ENCODE peak calls at places on chromosome 22, in four cellular contexts. E is cardiac muscle cell, A is SK-N-SH, P is fibroblast of lung. K is an unnamed sample. For H3K9me3, the result is how much of the 10 kb centered on the place peaks cover.

GRCh38 chr22:31036671-31037550 is 44.2 kb upstream of the SMTN start:
- DNase-seq in A (no peak), E (peak), P (peak), K (no peak)

GRCh38 chr22:24803064-24803542 is 2.9 kb upstream of the SGSM1 start:
- DNase-seq in A (peak), E (peak), P (peak), K (peak)

GRCh38 chr22:25402501-25403283 is 161.8 kb upstream of the GRK3 start:
- DNase-seq in E (peak), A (no peak), P (peak), K (no peak)

GRCh38 chr22:29216011-29216872 is 10.5 kb downstream of the EMID1 start:
- DNase-seq in E (no peak), P (no peak), A (peak), K (no peak)

GRCh38 chr22:23305922-23306374 is 125.6 kb downstream of the BCR start:
- DNase-seq in E (peak), A (peak), P (peak), K (no peak)

GRCh38 chr22:45235851-45236342 is 4.8 kb downstream of the KIAA0930 start:
- DNase-seq in A (no peak), P (no peak), E (no peak), K (no peak)

GRCh38 chr22:30864441-30865420 is 103.8 kb downstream of the MORC2 start:
- DNase-seq in A (peak), P (no peak), E (no peak), K (no peak)

GRCh38 chr22:24289781-24290181 is 19.1 kb downstream of the SPECC1L start:
- DNase-seq in P (peak), A (no peak), E (no peak), K (no peak)

GRCh38 chr22:21451545-21452520 is 15.4 kb upstream of the TMEM191C start:
- DNase-seq in P (no peak), A (no peak), E (no peak), K (no peak)

GRCh38 chr22:20090730-20091240 is 10.7 kb downstream of the DGCR8 start:
- DNase-seq in P (no peak), E (no peak), A (no peak), K (no peak)

GRCh38 chr22:30459206-30460052 is 12.4 kb downstream of the SEC14L3 start:
- DNase-seq in P (peak), A (no peak), E (peak), K (no peak)

GRCh38 chr22:39592104-39593060 is 21.8 kb downstream of the CACNA1I start:
- DNase-seq in E (peak), P (peak), A (peak), K (no peak)

GRCh38 chr22:22463855-22464540 is 44.5 kb downstream of the ZNF280B start:
- DNase-seq in P (peak), E (peak), A (peak), K (peak)

GRCh38 chr22:20053407-20054033 is 26.5 kb upstream of the DGCR8 start:
- DNase-seq in P (no peak), A (no peak), E (no peak), K (no peak)

GRCh38 chr22:25050566-25050965 is 98.0 kb downstream of the KIAA1671 start:
- DNase-seq in E (no peak), A (no peak), P (no peak), K (no peak)

GRCh38 chr22:22745225-22746060 is 101.0 kb downstream of the GGTLC2 start:
- DNase-seq in A (peak), E (peak), P (no peak), K (no peak)

GRCh38 chr22:25221790-25222189 is 2.4 kb downstream of the CRYBB2 start:
- DNase-seq in P (no peak), A (no peak), E (no peak), K (no peak)

GRCh38 chr22:30763815-30764686 is 69.4 kb downstream of the OSBP2 start:
- DNase-seq in E (peak), A (peak), P (peak), K (no peak)

GRCh38 chr22:45880732-45881523 is 96.0 kb downstream of the WNT7B start:
- DNase-seq in A (no peak), E (no peak), P (no peak), K (no peak)

DNA sequence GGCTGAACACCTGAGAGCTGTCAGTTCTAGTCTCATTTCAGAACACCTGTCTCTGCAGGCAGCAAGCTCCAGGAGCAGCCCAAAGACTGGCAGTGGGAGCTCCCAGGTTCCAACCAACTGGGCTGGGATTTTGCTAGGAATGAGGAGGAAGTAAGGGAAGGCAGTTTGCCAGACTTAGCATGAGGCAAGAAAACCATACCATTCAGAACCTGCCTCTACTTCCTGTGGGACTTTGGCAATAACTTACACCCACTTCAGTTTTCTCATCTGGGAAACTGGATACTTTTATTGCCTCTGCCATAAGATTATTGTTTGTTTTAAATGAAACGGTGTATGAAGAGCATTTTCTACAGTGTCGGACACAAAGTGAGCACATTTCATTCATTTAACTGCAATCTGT is 363.7 kb upstream of the ISX start:
- DNase-seq in A (no peak), P (no peak), E (no peak), K (no peak)
- H3K9me3 ChIP-seq in A (under half), P (under half), E (under half), K (under half)

GRCh38 chr22:48047722-48048500 is 1285.5 kb downstream of the TBC1D22A start:
- DNase-seq in E (no peak), A (no peak), P (no peak), K (no peak)

GRCh38 chr22:48050836-48051235 is 1288.4 kb downstream of the TBC1D22A start:
- DNase-seq in A (no peak), E (no peak), P (no peak), K (no peak)

GRCh38 chr22:48052621-48052890 is 1290.1 kb downstream of the TBC1D22A start:
- DNase-seq in A (no peak), E (no peak), P (no peak), K (no peak)

GRCh38 chr22:48051796-48052620 is 1289.6 kb downstream of the TBC1D22A start:
- DNase-seq in E (no peak), P (no peak), A (no peak), K (no peak)

GRCh38 chr22:48049116-48049515 is 1286.7 kb downstream of the TBC1D22A start:
- DNase-seq in P (no peak), E (no peak), A (no peak), K (no peak)
- H3K9me3 ChIP-seq in P (under half), E (under half), A (under half), K (under half)

GRCh38 chr22:48595511-48595905 is 1232.2 kb downstream of the BRD1 start:
- DNase-seq in E (no peak), P (no peak), A (no peak), K (no peak)
- H3K9me3 ChIP-seq in E (under half), P (under half), A (under half), K (under half)

DNA sequence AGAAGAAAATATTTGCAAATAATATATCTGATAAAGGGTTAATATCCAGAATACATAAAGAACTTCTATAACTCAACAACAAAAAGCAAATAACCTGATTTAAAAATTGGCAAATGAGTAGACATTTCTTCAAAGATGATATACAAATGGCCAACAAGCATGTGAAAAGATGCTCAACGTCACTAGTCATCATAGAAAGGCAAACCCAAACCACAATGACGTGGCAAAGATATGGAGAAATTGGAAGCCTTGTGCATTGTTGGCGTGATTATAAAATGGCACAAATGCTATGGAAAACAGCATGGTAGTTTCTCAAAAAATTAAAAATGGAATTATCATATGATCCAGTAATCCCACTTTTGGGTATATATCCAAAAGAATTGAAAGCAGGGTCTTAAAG is 466.3 kb downstream of the TBC1D22A start:
- DNase-seq in P (no peak), E (no peak), A (no peak), K (no peak)
- H3K9me3 ChIP-seq in P (under half), E (under half), A (under half), K (under half)

GRCh38 chr22:37521236-37521739 is 2.1 kb upstream of the CARD10 start:
- DNase-seq in P (no peak), E (no peak), A (no peak), K (no peak)
- H3K9me3 ChIP-seq in P (under half), E (under half), A (under half), K (under half)

DNA sequence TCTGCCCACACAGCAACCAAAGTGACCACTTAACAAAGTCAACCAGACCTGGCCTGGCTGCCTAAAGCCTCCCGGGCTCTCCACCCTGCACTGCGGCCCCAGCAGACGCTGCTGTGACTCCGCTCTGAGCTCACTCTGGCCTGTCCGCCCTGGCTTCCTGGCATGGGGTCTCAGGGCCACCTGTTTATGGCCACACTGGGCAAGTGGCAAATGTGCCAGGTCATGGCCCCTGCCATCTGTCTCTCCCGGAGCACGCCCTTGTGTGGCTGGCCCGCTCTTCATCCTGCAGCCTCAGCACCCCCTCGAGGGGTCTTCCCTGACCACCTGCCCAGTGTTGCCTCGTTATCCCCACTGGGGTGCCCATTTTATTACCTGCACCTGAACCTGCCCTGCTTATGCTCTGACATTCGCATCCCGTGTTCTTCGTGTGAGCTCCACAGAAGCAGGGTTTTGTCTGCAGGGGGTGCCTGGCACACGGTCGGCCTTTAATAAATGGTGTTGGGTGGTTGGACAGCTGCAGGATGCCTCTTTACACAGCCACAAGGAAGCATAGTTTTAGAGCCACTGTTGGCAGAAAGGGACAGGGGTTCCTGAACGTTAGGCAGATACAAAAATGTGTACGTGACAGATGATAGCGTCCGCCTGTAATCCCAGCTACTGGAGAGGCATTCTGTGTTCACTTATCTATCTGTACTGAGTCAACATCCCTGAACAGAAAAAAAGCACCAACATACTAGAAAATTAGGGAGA is 785.6 kb downstream of the TBC1D22A start:
- DNase-seq in A (no peak), P (no peak), E (no peak), K (no peak)
- H3K9me3 ChIP-seq in A (under half), P (under half), E (under half), K (under half)

GRCh38 chr22:35498446-35498845 is 42.2 kb upstream of the RASD2 start:
- DNase-seq in P (no peak), A (no peak), E (peak), K (no peak)
- H3K9me3 ChIP-seq in P (under half), A (under half), E (under half), K (under half)

GRCh38 chr22:43488937-43489336 is 77.1 kb downstream of the MPPED1 start:
- DNase-seq in P (no peak), A (no peak), E (no peak), K (no peak)
- H3K9me3 ChIP-seq in P (under half), A (under half), E (under half), K (under half)

DNA sequence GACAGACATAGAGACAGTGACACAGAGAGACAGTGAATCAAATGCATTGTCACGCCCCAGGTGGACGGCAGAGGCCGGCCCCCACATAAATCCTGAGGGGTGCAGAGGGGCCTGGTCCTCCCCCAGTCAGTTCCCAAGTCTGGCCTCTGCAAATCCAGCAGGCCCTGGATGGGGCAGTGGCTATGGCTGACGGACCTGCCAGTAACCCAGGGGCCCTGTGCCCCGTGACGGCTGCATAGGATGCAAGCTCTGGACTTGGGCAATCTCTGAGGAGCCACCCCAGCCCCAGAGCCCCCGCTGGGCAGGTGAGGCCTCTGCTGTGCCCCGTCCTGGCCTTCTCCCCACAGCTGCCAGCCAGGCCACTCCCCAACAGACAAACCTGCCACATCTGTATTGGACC is 204.5 kb downstream of the BRD1 start:
- DNase-seq in P (no peak), A (no peak), E (no peak), K (no peak)
- H3K9me3 ChIP-seq in P (under half), A (under half), E (under half), K (under half)

K was measured in T-helper 17 cell.